ENCODE peak calls at places on chromosome 12, in nine cellular contexts. L is cardiac muscle cell; X is heart right ventricle; W is tibial artery; T is thoracic aorta; A is sigmoid colon; E is CD8-positive, alpha-beta T cell; P is vagina; F is A549. Q is an unnamed sample.

GRCh38 chr12:72275551-72275950 is 3.4 kb downstream of the TRHDE start:
- DNase-seq in A (no peak), L (no peak), X (no peak), F (no peak), W (no peak), P (no peak), E (no peak), T (no peak), Q (no peak)

GRCh38 chr12:96766232-96766631 is 140.8 kb upstream of the NEDD1 start:
- DNase-seq in T (no peak), P (no peak), E (no peak), A (no peak), X (no peak), F (no peak), L (no peak), W (no peak), Q (no peak)

GRCh38 chr12:31558521-31558920 is 32.4 kb downstream of the DENND5B start:
- DNase-seq in W (no peak), T (no peak), X (no peak), F (no peak), L (no peak), A (no peak), P (no peak), E (no peak), Q (no peak)

GRCh38 chr12:111462134-111462821 is 56.6 kb downstream of the SH2B3 start:
- DNase-seq in P (no peak), T (no peak), F (no peak), A (no peak), W (no peak), E (no peak), X (no peak), L (peak; percentile 28), Q (no peak)

GRCh38 chr12:124551268-124552144 is 15.9 kb downstream of the NCOR2 start:
- DNase-seq in W (peak; percentile 85), X (peak; percentile 71), F (no peak), E (no peak), T (no peak), L (no peak), A (peak; percentile 85), P (no peak), Q (no peak)

GRCh38 chr12:6272300-6273208 is 37.9 kb upstream of the PLEKHG6 start:
- DNase-seq in E (no peak), L (no peak), A (peak; percentile 21), W (no peak), X (no peak), T (no peak), P (no peak), F (no peak), Q (no peak)

GRCh38 chr12:117321572-117321971 is 39.9 kb downstream of the NOS1 start:
- DNase-seq in P (no peak), F (no peak), L (no peak), W (no peak), X (no peak), T (no peak), E (no peak), A (no peak), Q (no peak)

GRCh38 chr12:80580254-80580653 is 127.2 kb upstream of the MYF6 start:
- DNase-seq in L (peak; percentile 77), A (no peak), W (no peak), T (no peak), F (no peak), E (no peak), P (no peak), X (no peak), Q (no peak)

GRCh38 chr12:83945871-83946270 is 966.7 kb downstream of the SLC6A15 start:
- DNase-seq in F (peak; percentile 4), L (peak; percentile 33), X (no peak), A (no peak), T (no peak), P (no peak), E (no peak), W (no peak), Q (no peak)

GRCh38 chr12:32651151-32651955 is 27.7 kb upstream of the DNM1L start:
- DNase-seq in W (no peak), E (no peak), A (no peak), P (no peak), L (no peak), T (no peak), X (no peak), F (no peak), Q (no peak)

GRCh38 chr12:57154076-57154475 is 6.7 kb upstream of the LRP1-AS start:
- DNase-seq in W (no peak), L (no peak), X (no peak), E (no peak), T (no peak), F (no peak), A (peak; percentile 62), P (no peak), Q (no peak)

GRCh38 chr12:111578276-111578970 is 20.7 kb downstream of the ATXN2 start:
- DNase-seq in L (peak; percentile 67), X (no peak), E (no peak), A (no peak), F (peak; percentile 64), T (no peak), P (no peak), W (no peak), Q (no peak)

GRCh38 chr12:107091989-107092641 is 1.2 kb downstream of the CRY1 start:
- DNase-seq in L (peak; percentile 96), W (peak; percentile 34), P (no peak), A (no peak), X (peak; percentile 38), F (peak; percentile 75), E (no peak), T (no peak), Q (peak; percentile 70)

GRCh38 chr12:13085968-13086686 is 17.3 kb downstream of the GSG1 start:
- DNase-seq in X (no peak), P (no peak), E (no peak), T (no peak), A (no peak), W (no peak), F (no peak), L (peak; percentile 51), Q (no peak)

GRCh38 chr12:31726575-31726974 is 2.2 kb downstream of the AMN1 start:
- DNase-seq in L (no peak), A (no peak), E (no peak), P (no peak), T (no peak), W (no peak), X (no peak), F (no peak), Q (no peak)

GRCh38 chr12:88420460-88420859 is 159.8 kb downstream of the KITLG start:
- DNase-seq in L (peak; percentile 83), E (no peak), A (no peak), P (no peak), X (no peak), T (no peak), W (no peak), F (peak; percentile 3), Q (no peak)

DNA sequence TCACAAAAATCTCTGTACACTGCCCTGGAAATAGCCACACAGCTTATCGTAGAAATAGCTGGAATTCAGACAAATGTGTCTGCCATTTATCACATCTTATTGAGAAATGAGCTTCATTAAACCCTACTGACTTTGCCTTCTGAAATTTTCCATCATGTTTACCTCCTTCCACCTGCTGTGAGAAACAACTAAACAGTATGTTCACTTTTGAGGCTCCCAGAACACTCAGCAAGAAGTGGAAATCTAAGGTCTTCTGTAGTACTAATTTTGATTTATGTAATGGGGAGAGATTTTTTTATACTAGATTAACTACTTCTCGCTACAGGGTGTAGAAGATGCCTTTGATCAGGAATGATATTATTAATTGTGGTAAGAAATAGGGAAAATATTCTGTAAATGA is 268.0 kb downstream of the KCNC2 start:
- DNase-seq in X (no peak), E (no peak), W (no peak), P (no peak), A (no peak), F (no peak), T (no peak), L (no peak), Q (no peak)
- H3K27ac ChIP-seq in X (no peak overlapping the region), E (no peak overlapping the region), W (no peak overlapping the region), P (no peak overlapping the region), A (no peak overlapping the region), F (no peak overlapping the region), T (no peak overlapping the region), L (no peak overlapping the region), Q (no peak overlapping the region)

GRCh38 chr12:52796429-52796794 is 495 bp upstream of the KRT3 start:
- DNase-seq in X (no peak), F (no peak), A (no peak), P (no peak), T (no peak), E (no peak), W (no peak), L (no peak), Q (no peak)
- H3K4me3 ChIP-seq in X (no peak overlapping the region), F (no peak overlapping the region), A (no peak overlapping the region), P (no peak overlapping the region), T (no peak overlapping the region), E (no peak overlapping the region), W (no peak overlapping the region), L (no peak overlapping the region), Q (no peak overlapping the region)

DNA sequence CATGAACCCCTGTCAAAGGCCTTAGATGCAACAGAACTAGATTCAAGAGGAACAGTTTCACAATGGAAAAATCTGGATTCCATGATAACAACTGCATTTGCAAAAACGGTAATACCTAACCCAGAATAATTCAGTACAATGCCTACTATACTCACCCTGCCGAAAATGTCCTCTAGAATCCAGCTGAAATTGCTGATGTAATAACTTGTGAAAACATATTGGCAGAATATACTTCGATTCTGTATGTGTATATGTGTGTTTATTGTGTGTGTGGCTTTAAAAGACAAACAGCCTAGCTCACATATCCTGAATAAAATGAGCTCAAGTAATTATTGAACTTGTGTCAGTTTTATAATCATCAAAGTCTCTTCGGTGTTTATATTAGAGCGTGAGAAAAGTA is 46.0 kb downstream of the PHLDA1 start:
- DNase-seq in X (no peak), L (no peak), P (no peak), F (no peak), W (no peak), E (no peak), A (no peak), T (no peak), Q (no peak)
- H3K4me1 ChIP-seq in X (no peaks in the 10 kb centered on the region), L (peaks cover 6% of the 10 kb centered on the region), P (peaks cover 25% of the 10 kb centered on the region), F (peaks cover 70% of the 10 kb centered on the region), W (no peaks in the 10 kb centered on the region), E (no peaks in the 10 kb centered on the region), A (no peaks in the 10 kb centered on the region), T (peaks cover 10% of the 10 kb centered on the region), Q (no peaks in the 10 kb centered on the region)

GRCh38 chr12:29288031-29288430 is 92.9 kb downstream of the ERGIC2 start:
- DNase-seq in L (no peak), W (no peak), P (no peak), E (no peak), F (no peak), T (no peak), A (no peak), X (no peak), Q (no peak)

GRCh38 chr12:29282452-29282851 is 98.5 kb downstream of the ERGIC2 start:
- DNase-seq in E (no peak), F (no peak), T (no peak), L (peak; percentile 40), A (no peak), X (no peak), W (no peak), P (no peak), Q (no peak)

GRCh38 chr12:29287622-29288021 is 93.3 kb downstream of the ERGIC2 start:
- DNase-seq in F (no peak), W (no peak), T (no peak), E (no peak), L (no peak), A (no peak), P (no peak), X (no peak), Q (no peak)

GRCh38 chr12:29286081-29286800 is 94.7 kb downstream of the ERGIC2 start:
- DNase-seq in L (peak; percentile 33), T (no peak), F (no peak), A (no peak), P (no peak), X (no peak), E (no peak), W (no peak), Q (no peak)

GRCh38 chr12:29283969-29284368 is 97.0 kb downstream of the ERGIC2 start:
- DNase-seq in X (no peak), T (no peak), A (no peak), W (no peak), P (no peak), L (peak; percentile 21), F (no peak), E (no peak), Q (no peak)
- H3K27ac ChIP-seq in X (no peak overlapping the region), T (no peak overlapping the region), A (no peak overlapping the region), W (no peak overlapping the region), P (no peak overlapping the region), L (no peak overlapping the region), F (no peak overlapping the region), E (no peak overlapping the region), Q (no peak overlapping the region)

Q was measured in iPS DF 6.9.